ENCODE peak calls at places on chromosomes 11 and 22, in nine cellular contexts. One of them, this sample, is unnamed. For H3K4me1, the result is how much of the 10 kb centered on the place peaks cover.

GRCh38 chr11:116294630-116295029 is 478.2 kb downstream of the BUD13 start:
- DNase-seq in GM12878: no peak
- DNase-seq in right lobe of liver: no peak
- DNase-seq in ovary: no peak
- DNase-seq in A549: peak
- DNase-seq in sigmoid colon: no peak
- DNase-seq in K562: no peak
- DNase-seq in breast epithelium: no peak
- DNase-seq in tibial nerve: no peak
- DNase-seq in this sample: no peak

GRCh38 chr22:23576681-23577080 is 3.4 kb downstream of the IGLL1 start:
- DNase-seq in GM12878: no peak
- DNase-seq in right lobe of liver: no peak
- DNase-seq in ovary: no peak
- DNase-seq in A549: no peak
- DNase-seq in sigmoid colon: no peak
- DNase-seq in K562: no peak
- DNase-seq in breast epithelium: no peak
- DNase-seq in tibial nerve: no peak
- DNase-seq in this sample: no peak

GRCh38 chr22:35056486-35056885 is 9.5 kb upstream of the ISX start:
- DNase-seq in GM12878: no peak
- DNase-seq in right lobe of liver: no peak
- DNase-seq in ovary: no peak
- DNase-seq in A549: no peak
- DNase-seq in sigmoid colon: no peak
- DNase-seq in K562: peak
- DNase-seq in breast epithelium: no peak
- DNase-seq in tibial nerve: no peak
- DNase-seq in this sample: no peak

GRCh38 chr22:24230911-24231656 is 13.8 kb downstream of the GGT5 start:
- DNase-seq in GM12878: no peak
- DNase-seq in right lobe of liver: peak
- DNase-seq in ovary: no peak
- DNase-seq in A549: no peak
- DNase-seq in sigmoid colon: peak
- DNase-seq in K562: peak
- DNase-seq in breast epithelium: no peak
- DNase-seq in tibial nerve: no peak
- DNase-seq in this sample: no peak

GRCh38 chr11:46352063-46352841 is 5.0 kb downstream of the DGKZ start:
- DNase-seq in GM12878: no peak
- DNase-seq in right lobe of liver: no peak
- DNase-seq in ovary: peak
- DNase-seq in A549: peak
- DNase-seq in sigmoid colon: no peak
- DNase-seq in K562: peak
- DNase-seq in breast epithelium: peak
- DNase-seq in tibial nerve: no peak
- DNase-seq in this sample: no peak

GRCh38 chr11:2904153-2905052 is 18.8 kb upstream of the CDKN1C start:
- DNase-seq in GM12878: no peak
- DNase-seq in right lobe of liver: peak
- DNase-seq in ovary: no peak
- DNase-seq in A549: peak
- DNase-seq in sigmoid colon: no peak
- DNase-seq in K562: no peak
- DNase-seq in breast epithelium: no peak
- DNase-seq in tibial nerve: no peak
- DNase-seq in this sample: no peak

GRCh38 chr22:49307071-49307830 is 520.4 kb downstream of the BRD1 start:
- DNase-seq in GM12878: no peak
- DNase-seq in right lobe of liver: peak
- DNase-seq in ovary: no peak
- DNase-seq in A549: no peak
- DNase-seq in sigmoid colon: peak
- DNase-seq in K562: no peak
- DNase-seq in breast epithelium: peak
- DNase-seq in tibial nerve: no peak
- DNase-seq in this sample: no peak

GRCh38 chr22:50206599-50206998 is 5.8 kb downstream of the SELENOO start:
- DNase-seq in GM12878: no peak
- DNase-seq in right lobe of liver: peak
- DNase-seq in ovary: no peak
- DNase-seq in A549: peak
- DNase-seq in sigmoid colon: peak
- DNase-seq in K562: peak
- DNase-seq in breast epithelium: no peak
- DNase-seq in tibial nerve: no peak
- DNase-seq in this sample: no peak

GRCh38 chr11:14341968-14342367 is 17.0 kb downstream of the RRAS2 start:
- DNase-seq in GM12878: no peak
- DNase-seq in right lobe of liver: no peak
- DNase-seq in ovary: no peak
- DNase-seq in A549: no peak
- DNase-seq in sigmoid colon: no peak
- DNase-seq in K562: no peak
- DNase-seq in breast epithelium: no peak
- DNase-seq in tibial nerve: no peak
- DNase-seq in this sample: no peak

GRCh38 chr11:14342906-14343305 is 16.1 kb downstream of the RRAS2 start:
- DNase-seq in GM12878: no peak
- DNase-seq in right lobe of liver: no peak
- DNase-seq in ovary: no peak
- DNase-seq in A549: no peak
- DNase-seq in sigmoid colon: no peak
- DNase-seq in K562: no peak
- DNase-seq in breast epithelium: no peak
- DNase-seq in tibial nerve: no peak
- DNase-seq in this sample: no peak

GRCh38 chr11:14336507-14337503 is 22.2 kb downstream of the RRAS2 start:
- DNase-seq in GM12878: no peak
- DNase-seq in right lobe of liver: no peak
- DNase-seq in ovary: no peak
- DNase-seq in A549: peak
- DNase-seq in sigmoid colon: no peak
- DNase-seq in K562: peak
- DNase-seq in breast epithelium: no peak
- DNase-seq in tibial nerve: no peak
- DNase-seq in this sample: no peak

GRCh38 chr11:14339356-14339755 is 19.6 kb downstream of the RRAS2 start:
- DNase-seq in GM12878: no peak
- DNase-seq in right lobe of liver: no peak
- DNase-seq in ovary: no peak
- DNase-seq in A549: no peak
- DNase-seq in sigmoid colon: no peak
- DNase-seq in K562: no peak
- DNase-seq in breast epithelium: no peak
- DNase-seq in tibial nerve: no peak
- DNase-seq in this sample: no peak

DNA sequence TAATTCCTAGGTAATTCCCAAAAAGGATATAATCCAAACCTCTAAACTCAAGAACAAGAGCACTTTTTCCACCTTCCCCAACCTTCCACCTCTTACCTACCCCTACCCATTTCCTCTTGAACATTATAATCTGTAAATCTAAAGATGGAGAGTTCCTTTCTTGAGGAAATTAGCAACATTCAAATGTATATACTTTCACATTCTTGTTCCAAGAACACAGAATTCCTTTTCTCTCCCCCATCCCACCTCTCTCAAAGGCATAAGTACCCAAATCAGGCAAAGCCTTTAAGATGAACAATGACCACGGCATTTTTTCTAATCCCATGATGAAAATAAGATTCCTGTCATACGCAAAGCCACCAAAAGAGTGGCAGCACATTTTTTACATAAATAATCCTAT is 18.3 kb downstream of the RRAS2 start:
- DNase-seq in GM12878: no peak
- DNase-seq in right lobe of liver: no peak
- DNase-seq in ovary: no peak
- DNase-seq in A549: no peak
- DNase-seq in sigmoid colon: no peak
- DNase-seq in K562: no peak
- DNase-seq in breast epithelium: no peak
- DNase-seq in tibial nerve: no peak
- DNase-seq in this sample: no peak
- TF ChIP-seq POLR2A in GM12878: no peak
- TF ChIP-seq POLR2A in right lobe of liver: no peak
- TF ChIP-seq POLR2A in ovary: no peak
- TF ChIP-seq POLR2A in A549: no peak
- TF ChIP-seq POLR2A in sigmoid colon: no peak
- TF ChIP-seq POLR2A in K562: no peak
- TF ChIP-seq POLR2A in breast epithelium: no peak
- TF ChIP-seq POLR2A in tibial nerve: no peak
- TF ChIP-seq POLR2A in this sample: no peak

GRCh38 chr11:11534981-11535380 is 86.8 kb downstream of the GALNT18 start:
- DNase-seq in GM12878: no peak
- DNase-seq in right lobe of liver: no peak
- DNase-seq in ovary: peak
- DNase-seq in A549: no peak
- DNase-seq in sigmoid colon: no peak
- DNase-seq in K562: no peak
- DNase-seq in breast epithelium: no peak
- DNase-seq in tibial nerve: no peak
- DNase-seq in this sample: no peak

GRCh38 chr11:11533057-11533456 is 88.7 kb downstream of the GALNT18 start:
- DNase-seq in GM12878: no peak
- DNase-seq in right lobe of liver: no peak
- DNase-seq in ovary: no peak
- DNase-seq in A549: no peak
- DNase-seq in sigmoid colon: no peak
- DNase-seq in K562: no peak
- DNase-seq in breast epithelium: no peak
- DNase-seq in tibial nerve: no peak
- DNase-seq in this sample: no peak

GRCh38 chr11:11535611-11536010 is 86.2 kb downstream of the GALNT18 start:
- DNase-seq in GM12878: no peak
- DNase-seq in right lobe of liver: no peak
- DNase-seq in ovary: no peak
- DNase-seq in A549: no peak
- DNase-seq in sigmoid colon: no peak
- DNase-seq in K562: no peak
- DNase-seq in breast epithelium: no peak
- DNase-seq in tibial nerve: no peak
- DNase-seq in this sample: no peak

GRCh38 chr11:11532574-11532973 is 89.2 kb downstream of the GALNT18 start:
- DNase-seq in GM12878: no peak
- DNase-seq in right lobe of liver: no peak
- DNase-seq in ovary: no peak
- DNase-seq in A549: no peak
- DNase-seq in sigmoid colon: no peak
- DNase-seq in K562: no peak
- DNase-seq in breast epithelium: no peak
- DNase-seq in tibial nerve: no peak
- DNase-seq in this sample: no peak

DNA sequence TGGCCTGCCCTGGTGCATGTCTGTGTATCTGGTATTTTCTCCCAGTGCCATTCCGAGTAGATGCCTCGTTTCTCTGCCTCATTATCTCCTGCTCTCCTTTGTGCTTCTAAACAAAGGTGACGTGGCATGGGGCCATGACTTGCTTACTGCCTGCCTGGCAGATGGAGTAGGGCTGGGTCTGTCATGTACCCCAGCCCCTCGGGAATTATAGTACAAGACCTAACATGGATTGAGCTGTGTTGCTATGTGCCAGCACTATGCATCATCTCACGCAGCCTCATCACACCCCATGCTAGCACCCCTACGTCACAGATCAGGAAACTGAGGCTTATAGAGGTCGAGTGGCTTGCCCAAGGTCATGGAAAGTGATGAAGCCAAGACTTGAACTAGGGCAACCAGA is 88.1 kb downstream of the GALNT18 start:
- DNase-seq in GM12878: no peak
- DNase-seq in right lobe of liver: no peak
- DNase-seq in ovary: no peak
- DNase-seq in A549: no peak
- DNase-seq in sigmoid colon: no peak
- DNase-seq in K562: no peak
- DNase-seq in breast epithelium: no peak
- DNase-seq in tibial nerve: no peak
- DNase-seq in this sample: no peak
- H3K4me1 ChIP-seq in GM12878: under half
- H3K4me1 ChIP-seq in right lobe of liver: under half
- H3K4me1 ChIP-seq in ovary: under half
- H3K4me1 ChIP-seq in A549: under half
- H3K4me1 ChIP-seq in sigmoid colon: half or more
- H3K4me1 ChIP-seq in K562: under half
- H3K4me1 ChIP-seq in breast epithelium: under half
- H3K4me1 ChIP-seq in tibial nerve: under half
- H3K4me1 ChIP-seq in this sample: under half

GRCh38 chr11:44567876-44568256 is 2.4 kb downstream of the CD82 start:
- DNase-seq in GM12878: no peak
- DNase-seq in right lobe of liver: no peak
- DNase-seq in ovary: no peak
- DNase-seq in A549: no peak
- DNase-seq in sigmoid colon: peak
- DNase-seq in K562: no peak
- DNase-seq in breast epithelium: no peak
- DNase-seq in tibial nerve: no peak
- DNase-seq in this sample: no peak

GRCh38 chr11:44568706-44569473 is 3.4 kb downstream of the CD82 start:
- DNase-seq in GM12878: peak
- DNase-seq in right lobe of liver: peak
- DNase-seq in ovary: peak
- DNase-seq in A549: peak
- DNase-seq in sigmoid colon: peak
- DNase-seq in K562: peak
- DNase-seq in breast epithelium: peak
- DNase-seq in tibial nerve: peak
- DNase-seq in this sample: peak

GRCh38 chr11:44566952-44567875 is 1.8 kb downstream of the CD82 start:
- DNase-seq in GM12878: no peak
- DNase-seq in right lobe of liver: no peak
- DNase-seq in ovary: no peak
- DNase-seq in A549: no peak
- DNase-seq in sigmoid colon: peak
- DNase-seq in K562: peak
- DNase-seq in breast epithelium: no peak
- DNase-seq in tibial nerve: no peak
- DNase-seq in this sample: no peak

GRCh38 chr11:44566559-44566949 is 1.1 kb downstream of the CD82 start:
- DNase-seq in GM12878: no peak
- DNase-seq in right lobe of liver: no peak
- DNase-seq in ovary: no peak
- DNase-seq in A549: no peak
- DNase-seq in sigmoid colon: no peak
- DNase-seq in K562: no peak
- DNase-seq in breast epithelium: no peak
- DNase-seq in tibial nerve: no peak
- DNase-seq in this sample: no peak

DNA sequence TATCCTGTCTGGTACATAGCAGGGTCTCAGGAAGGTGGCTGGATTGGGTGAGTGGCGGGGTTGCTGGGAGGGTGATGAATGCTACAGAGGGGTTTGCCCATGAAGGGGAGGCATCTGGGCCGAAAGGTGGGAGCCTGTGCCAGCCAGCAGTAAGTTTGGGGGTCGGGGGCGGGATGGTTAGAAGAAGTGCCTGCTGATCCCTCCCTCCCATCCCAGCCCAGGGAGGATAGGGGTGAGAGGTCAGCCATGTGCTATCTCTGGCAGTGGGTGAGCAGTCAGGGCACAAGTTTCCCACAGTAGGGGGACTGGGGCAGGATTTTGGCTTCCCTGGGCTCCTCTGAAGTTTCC is 2.9 kb downstream of the CD82 start:
- DNase-seq in GM12878: no peak
- DNase-seq in right lobe of liver: no peak
- DNase-seq in ovary: no peak
- DNase-seq in A549: no peak
- DNase-seq in sigmoid colon: peak
- DNase-seq in K562: peak
- DNase-seq in breast epithelium: no peak
- DNase-seq in tibial nerve: no peak
- DNase-seq in this sample: no peak
- TF ChIP-seq POLR2A in GM12878: no peak
- TF ChIP-seq POLR2A in right lobe of liver: no peak
- TF ChIP-seq POLR2A in ovary: no peak
- TF ChIP-seq POLR2A in A549: no peak
- TF ChIP-seq POLR2A in sigmoid colon: no peak
- TF ChIP-seq POLR2A in K562: no peak
- TF ChIP-seq POLR2A in breast epithelium: no peak
- TF ChIP-seq POLR2A in tibial nerve: no peak
- TF ChIP-seq POLR2A in this sample: no peak

GRCh38 chr11:65241134-65241533 is 20.6 kb upstream of the POLA2 start:
- DNase-seq in GM12878: no peak
- DNase-seq in right lobe of liver: no peak
- DNase-seq in ovary: no peak
- DNase-seq in A549: no peak
- DNase-seq in sigmoid colon: no peak
- DNase-seq in K562: no peak
- DNase-seq in breast epithelium: no peak
- DNase-seq in tibial nerve: no peak
- DNase-seq in this sample: no peak

GRCh38 chr11:65243773-65244172 is 18.0 kb upstream of the POLA2 start:
- DNase-seq in GM12878: no peak
- DNase-seq in right lobe of liver: no peak
- DNase-seq in ovary: no peak
- DNase-seq in A549: no peak
- DNase-seq in sigmoid colon: no peak
- DNase-seq in K562: no peak
- DNase-seq in breast epithelium: no peak
- DNase-seq in tibial nerve: no peak
- DNase-seq in this sample: no peak

GRCh38 chr11:65246506-65246905 is 15.3 kb upstream of the POLA2 start:
- DNase-seq in GM12878: no peak
- DNase-seq in right lobe of liver: no peak
- DNase-seq in ovary: no peak
- DNase-seq in A549: no peak
- DNase-seq in sigmoid colon: no peak
- DNase-seq in K562: no peak
- DNase-seq in breast epithelium: no peak
- DNase-seq in tibial nerve: no peak
- DNase-seq in this sample: no peak

GRCh38 chr11:65236194-65237059 is 25.3 kb upstream of the POLA2 start:
- DNase-seq in GM12878: no peak
- DNase-seq in right lobe of liver: no peak
- DNase-seq in ovary: no peak
- DNase-seq in A549: no peak
- DNase-seq in sigmoid colon: no peak
- DNase-seq in K562: no peak
- DNase-seq in breast epithelium: no peak
- DNase-seq in tibial nerve: no peak
- DNase-seq in this sample: no peak

DNA sequence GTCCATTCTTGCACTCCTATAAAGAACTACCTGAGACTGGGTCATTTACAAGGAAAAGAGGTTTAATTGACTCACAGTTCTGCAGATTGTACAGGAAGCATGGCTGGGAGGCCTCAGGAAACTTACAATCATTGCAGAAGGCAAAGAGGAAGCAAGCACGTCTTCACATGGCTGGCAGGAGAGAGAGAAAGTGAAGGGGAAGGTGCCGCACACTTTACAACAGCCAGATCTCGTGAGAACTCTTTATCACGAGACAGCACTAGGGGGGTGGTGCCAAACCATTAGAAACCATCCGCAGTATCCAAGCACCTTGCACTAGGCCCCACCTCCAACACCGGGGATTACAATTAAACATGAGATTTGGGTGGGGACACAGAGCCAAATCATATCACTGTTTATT is 19.4 kb upstream of the POLA2 start:
- DNase-seq in GM12878: no peak
- DNase-seq in right lobe of liver: no peak
- DNase-seq in ovary: no peak
- DNase-seq in A549: no peak
- DNase-seq in sigmoid colon: no peak
- DNase-seq in K562: no peak
- DNase-seq in breast epithelium: no peak
- DNase-seq in tibial nerve: no peak
- DNase-seq in this sample: no peak
- H3K4me1 ChIP-seq in GM12878: under half
- H3K4me1 ChIP-seq in right lobe of liver: under half
- H3K4me1 ChIP-seq in ovary: under half
- H3K4me1 ChIP-seq in A549: under half
- H3K4me1 ChIP-seq in sigmoid colon: under half
- H3K4me1 ChIP-seq in K562: under half
- H3K4me1 ChIP-seq in breast epithelium: under half
- H3K4me1 ChIP-seq in tibial nerve: under half
- H3K4me1 ChIP-seq in this sample: under half

This sample was measured in prostate gland.